ENCODE peak calls at places on chromosome 13, in four cellular contexts. H, B, Q and I are unnamed samples.

GRCh38 chr13:75222031-75222430 is 259.9 kb downstream of the TBC1D4 start:
- DNase-seq in B (no peak), Q (no peak), H (peak; percentile 79), I (no peak)

GRCh38 chr13:100533588-100534041 is 55.0 kb downstream of the GGACT start:
- DNase-seq in H (no peak), Q (no peak), B (no peak), I (no peak)

GRCh38 chr13:64928704-64929499 is 2301.2 kb downstream of the PCDH9 start:
- DNase-seq in B (no peak), Q (peak; percentile 68), H (peak; percentile 62), I (peak; percentile 12)

GRCh38 chr13:46647514-46648065 is 94.6 kb downstream of the LRCH1 start:
- DNase-seq in B (no peak), Q (no peak), H (no peak), I (no peak)

GRCh38 chr13:23378009-23378632 is 55.4 kb downstream of the SACS start:
- DNase-seq in Q (peak; percentile 79), H (peak; percentile 99), B (peak; percentile 12), I (peak; percentile 35)

GRCh38 chr13:25375727-25376358 is 4.1 kb downstream of the ATP8A2 start:
- DNase-seq in H (peak; percentile 62), Q (peak; percentile 54), B (peak; percentile 50), I (peak; percentile 65)

GRCh38 chr13:79749556-79749955 is 268.6 kb downstream of the NDFIP2 start:
- DNase-seq in B (no peak), Q (no peak), H (no peak), I (no peak)

GRCh38 chr13:94298346-94298745 is 181.1 kb downstream of the DCT start:
- DNase-seq in B (no peak), H (no peak), Q (no peak), I (no peak)

GRCh38 chr13:90412980-90413379 is 934.5 kb upstream of the MIR17HG start:
- DNase-seq in B (no peak), Q (no peak), H (no peak), I (no peak)

GRCh38 chr13:27012482-27013197 is 159.0 kb downstream of the USP12 start:
- DNase-seq in Q (no peak), H (peak; percentile 87), B (no peak), I (no peak)

GRCh38 chr13:98960331-98961203 is 17.3 kb downstream of the DOCK9 start:
- DNase-seq in H (no peak), Q (no peak), B (no peak), I (no peak)

GRCh38 chr13:81048026-81048461 is 707.1 kb upstream of the SPRY2 start:
- DNase-seq in H (no peak), Q (peak; percentile 1), B (no peak), I (no peak)

GRCh38 chr13:68714292-68714691 is 1393.3 kb upstream of the ATXN8OS start:
- DNase-seq in B (no peak), Q (no peak), H (no peak), I (no peak)

GRCh38 chr13:48223016-48223385 is 10.0 kb upstream of the ITM2B start:
- DNase-seq in Q (no peak), H (no peak), B (no peak), I (no peak)

GRCh38 chr13:21670006-21670882 is 629 bp upstream of the FGF9 start:
- DNase-seq in H (peak; percentile 67), Q (peak; percentile 82), B (peak; percentile 71), I (peak; percentile 73)

GRCh38 chr13:48214519-48215121 is 18.4 kb upstream of the ITM2B start:
- DNase-seq in B (no peak), H (no peak), Q (no peak), I (no peak)

GRCh38 chr13:30422056-30422914 is at the start of gene UBE2L5:
- DNase-seq in H (peak; percentile 80), B (peak; percentile 78), Q (peak; percentile 83), I (peak; percentile 63)

GRCh38 chr13:51347099-51347498 is 7.6 kb downstream of the SERPINE3 start:
- DNase-seq in B (no peak), H (no peak), Q (no peak), I (no peak)

GRCh38 chr13:60577761-60578160 is 180.7 kb downstream of the TDRD3 start:
- DNase-seq in H (no peak), B (no peak), Q (no peak), I (no peak)

GRCh38 chr13:98089826-98090225 is 53.1 kb upstream of the FARP1 start:
- DNase-seq in B (no peak), Q (no peak), H (peak; percentile 50), I (no peak)

GRCh38 chr13:38564751-38565150 is 122.1 kb upstream of the FREM2 start:
- DNase-seq in B (no peak), H (no peak), Q (no peak), I (no peak)

GRCh38 chr13:30477346-30478235 is 11.9 kb upstream of the HMGB1 start:
- DNase-seq in H (no peak), Q (peak; percentile 71), B (no peak), I (peak; percentile 69)

GRCh38 chr13:30713133-30713532 is 22.2 kb upstream of the ALOX5AP start:
- DNase-seq in B (no peak), Q (no peak), H (peak; percentile 47), I (no peak)

GRCh38 chr13:33415822-33416221 is 130.3 kb upstream of the STARD13 start:
- DNase-seq in H (no peak), B (no peak), Q (no peak), I (no peak)

GRCh38 chr13:100439247-100439955 is 149.2 kb downstream of the GGACT start:
- DNase-seq in H (no peak), B (no peak), Q (no peak), I (no peak)

GRCh38 chr13:33678084-33678483 is 139.9 kb upstream of the RFC3 start:
- DNase-seq in H (no peak), B (no peak), Q (no peak), I (no peak)

GRCh38 chr13:25846227-25846984 is 205.4 kb downstream of the SHISA2 start:
- DNase-seq in B (no peak), H (peak; percentile 9), Q (no peak), I (no peak)

GRCh38 chr13:44307844-44308243 is 65.8 kb upstream of the SERP2 start:
- DNase-seq in Q (no peak), B (no peak), H (no peak), I (no peak)

GRCh38 chr13:44305845-44306244 is 67.8 kb upstream of the SERP2 start:
- DNase-seq in H (peak; percentile 37), Q (no peak), B (peak; percentile 16), I (no peak)

GRCh38 chr13:44308352-44308751 is 65.3 kb upstream of the SERP2 start:
- DNase-seq in Q (no peak), H (no peak), B (no peak), I (no peak)

GRCh38 chr13:44306401-44307192 is 67.0 kb upstream of the SERP2 start:
- DNase-seq in B (peak; percentile 66), Q (no peak), H (peak; percentile 96), I (no peak)

DNA sequence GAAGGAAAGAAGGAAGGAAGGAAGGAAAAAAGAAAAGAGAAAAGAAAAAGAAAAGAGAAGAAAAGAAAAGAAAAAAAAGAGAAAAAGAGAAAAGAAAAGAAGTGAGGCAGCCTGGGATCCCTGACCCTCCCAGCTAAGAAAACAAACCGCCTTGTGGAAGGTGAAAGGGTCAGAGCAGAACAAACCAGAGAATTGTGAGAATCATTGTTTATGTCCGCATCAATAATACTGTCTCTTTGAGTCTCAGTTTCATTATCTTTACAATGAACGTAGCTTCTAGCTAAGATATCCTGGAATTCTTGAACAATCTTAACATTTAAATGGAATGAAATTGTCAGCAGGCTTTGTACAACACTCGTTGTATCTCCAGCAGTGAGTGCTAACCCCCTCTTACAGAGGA is 66.4 kb upstream of the SERP2 start:
- DNase-seq in Q (no peak), B (no peak), H (no peak), I (no peak)
- TF ChIP-seq CTCF in Q (no peak), B (no peak), H (no peak), I (no peak)

DNA sequence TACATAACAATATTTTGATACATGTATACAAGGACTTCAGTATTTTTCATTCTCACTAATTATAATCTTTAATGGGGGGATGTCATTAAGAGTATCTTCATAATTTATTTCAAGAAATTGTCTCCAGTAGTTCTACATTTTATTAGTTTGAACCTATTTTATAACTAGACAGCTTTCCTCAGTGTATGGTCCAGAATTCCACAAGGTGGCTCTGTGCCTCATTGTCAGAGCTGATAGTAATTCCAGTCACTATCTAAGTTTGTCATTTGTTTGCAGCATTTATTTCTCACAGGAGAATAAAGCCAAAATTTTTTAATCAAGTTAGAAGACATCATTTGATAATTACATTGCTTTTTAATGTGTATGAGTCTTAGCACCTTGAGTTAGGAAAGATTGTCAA is 1633.0 kb upstream of the PCDH20 start:
- DNase-seq in H (peak; percentile 18), B (no peak), Q (no peak), I (no peak)
- TF ChIP-seq CTCF in H (no peak), B (peak; percentile 37), Q (no peak), I (no peak)

GRCh38 chr13:108609353-108609752 is 20.1 kb upstream of the MYO16 start:
- DNase-seq in Q (peak; percentile 6), H (peak; percentile 27), B (no peak), I (no peak)
- TF ChIP-seq CTCF in Q (peak; percentile 27), H (peak; percentile 21), B (peak; percentile 50), I (peak; percentile 17)

DNA sequence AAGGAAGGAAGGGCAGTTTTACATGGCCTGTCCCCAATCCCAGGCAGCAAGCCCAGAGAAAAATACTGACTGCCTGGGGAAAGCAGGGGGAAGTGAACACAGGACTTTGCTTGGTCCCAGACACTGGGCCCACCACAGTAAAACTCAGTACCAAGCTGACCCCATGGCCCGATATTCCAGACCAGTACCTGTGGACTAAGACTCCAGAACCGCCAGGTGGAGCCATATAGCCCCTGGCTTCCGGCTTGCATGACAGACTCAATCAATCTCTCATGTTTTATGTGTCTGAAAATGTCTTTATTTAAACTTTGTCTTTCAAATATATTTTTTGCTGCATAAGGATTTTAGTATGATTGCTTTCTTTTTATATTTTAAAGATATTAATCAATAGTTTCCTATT is 767.9 kb upstream of the SLITRK6 start:
- DNase-seq in Q (no peak), H (no peak), B (no peak), I (no peak)
- TF ChIP-seq CTCF in Q (no peak), H (no peak), B (peak; percentile 29), I (peak; percentile 22)

GRCh38 chr13:66693656-66694055 is 536.5 kb downstream of the PCDH9 start:
- DNase-seq in Q (no peak), B (no peak), H (no peak), I (no peak)

GRCh38 chr13:66689628-66690027 is 540.5 kb downstream of the PCDH9 start:
- DNase-seq in B (no peak), Q (no peak), H (peak; percentile 53), I (no peak)

GRCh38 chr13:66691149-66691548 is 539.0 kb downstream of the PCDH9 start:
- DNase-seq in Q (no peak), B (no peak), H (no peak), I (no peak)

GRCh38 chr13:66689037-66689619 is 541.0 kb downstream of the PCDH9 start:
- DNase-seq in Q (no peak), H (no peak), B (no peak), I (no peak)
- TF ChIP-seq CTCF in Q (no peak), H (peak; percentile 34), B (peak; percentile 34), I (peak; percentile 13)

DNA sequence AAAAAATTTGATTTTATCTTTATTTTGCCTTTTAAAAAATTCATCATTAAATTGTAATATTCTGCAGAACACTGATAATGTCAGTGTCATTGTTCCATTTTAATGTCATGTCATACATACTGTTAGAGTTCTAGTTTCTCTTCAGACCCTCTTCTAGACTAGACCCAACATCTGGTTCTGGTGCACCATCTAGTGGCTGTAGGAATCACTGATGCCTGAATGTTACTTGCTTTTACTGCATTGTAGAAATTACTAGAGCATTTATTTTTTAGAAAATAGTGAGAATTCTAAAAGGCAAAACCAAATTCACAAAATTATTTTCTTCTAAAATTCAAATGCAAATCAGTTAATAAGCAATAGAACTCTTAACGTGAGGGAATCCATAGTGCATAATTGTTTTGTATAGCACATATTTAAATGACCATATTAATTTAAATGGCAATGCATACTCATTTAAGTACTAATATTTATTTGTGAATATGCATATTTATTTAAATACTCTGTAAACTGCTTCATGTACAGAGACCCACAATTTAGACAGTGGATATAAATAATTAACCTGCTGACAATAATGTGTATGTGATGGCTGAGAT is 425.7 kb downstream of the KLF12 start:
- DNase-seq in H (peak; percentile 67), B (peak; percentile 62), Q (peak; percentile 64), I (peak; percentile 48)
- TF ChIP-seq CTCF in H (peak; percentile 90), B (peak; percentile 83), Q (peak; percentile 65), I (peak; percentile 81)